ENCODE peak calls at places on chromosomes 1 and 21, in ten cellular contexts. P, Y, K, B, X, Q, C, S, W and E are unnamed samples.

GRCh38 chr1:243447844-243448243 is 192.0 kb downstream of the SDCCAG8 start:
- DNase-seq in P (no peak), Y (no peak), K (no peak), B (no peak), X (no peak), Q (no peak), C (no peak), S (no peak), W (no peak), E (no peak)

GRCh38 chr1:75366595-75366994 is 232.4 kb downstream of the LHX8 start:
- DNase-seq in P (no peak), Y (no peak), K (no peak), B (no peak), X (no peak), Q (no peak), C (no peak), S (no peak), W (no peak), E (no peak)

GRCh38 chr21:18041012-18041411 is 203.6 kb upstream of the CHODL start:
- DNase-seq in P (no peak), Y (no peak), K (no peak), B (no peak), X (peak), Q (peak), C (peak), S (no peak), W (peak), E (peak)

GRCh38 chr1:85322655-85323054 is 46.2 kb upstream of the BCL10 start:
- DNase-seq in P (no peak), Y (no peak), K (no peak), B (no peak), X (no peak), Q (no peak), C (no peak), S (no peak), W (peak), E (no peak)

GRCh38 chr21:32572574-32573420 is 12.5 kb downstream of the TCP10L start:
- DNase-seq in P (no peak), Y (no peak), K (no peak), B (no peak), X (no peak), Q (no peak), C (no peak), S (no peak), W (no peak), E (no peak)

GRCh38 chr1:76079475-76080227 is 5.1 kb downstream of the ST6GALNAC3 start:
- DNase-seq in P (no peak), Y (no peak), K (no peak), B (no peak), X (no peak), Q (no peak), C (no peak), S (no peak), W (no peak), E (no peak)

GRCh38 chr21:46052703-46053651 is 44.9 kb upstream of the COL6A2 start:
- DNase-seq in P (peak), Y (peak), K (peak), B (no peak), X (no peak), Q (no peak), C (peak), S (peak), W (peak), E (peak)

GRCh38 chr1:164337885-164338284 is 221.1 kb upstream of the PBX1 start:
- DNase-seq in P (no peak), Y (no peak), K (no peak), B (no peak), X (no peak), Q (no peak), C (no peak), S (no peak), W (no peak), E (no peak)

GRCh38 chr1:21781971-21782867 is 730 bp downstream of the USP48 start:
- DNase-seq in P (no peak), Y (peak), K (peak), B (peak), X (peak), Q (peak), C (peak), S (peak), W (peak), E (peak)

GRCh38 chr1:8815582-8816285 is 1.7 kb downstream of the RERE start:
- DNase-seq in P (no peak), Y (no peak), K (no peak), B (peak), X (peak), Q (peak), C (no peak), S (no peak), W (peak), E (peak)

GRCh38 chr1:65963161-65963888 is 170.6 kb downstream of the PDE4B start:
- DNase-seq in P (no peak), Y (no peak), K (no peak), B (no peak), X (no peak), Q (no peak), C (no peak), S (no peak), W (no peak), E (no peak)

GRCh38 chr1:214364335-214364734 is 83.4 kb downstream of the SMYD2 start:
- DNase-seq in P (no peak), Y (no peak), K (no peak), B (no peak), X (no peak), Q (no peak), C (no peak), S (no peak), W (peak), E (no peak)

GRCh38 chr1:145959333-145959732 is 1.5 kb upstream of the LIX1L start:
- DNase-seq in P (no peak), Y (no peak), K (no peak), B (no peak), X (no peak), Q (no peak), C (no peak), S (no peak), W (no peak), E (no peak)

GRCh38 chr1:31201871-31202270 is 37.8 kb downstream of the NKAIN1 start:
- DNase-seq in P (no peak), Y (no peak), K (no peak), B (no peak), X (no peak), Q (no peak), C (peak), S (no peak), W (no peak), E (no peak)

GRCh38 chr21:39660596-39660995 is 47.9 kb downstream of the B3GALT5 start:
- DNase-seq in P (no peak), Y (no peak), K (no peak), B (no peak), X (no peak), Q (peak), C (no peak), S (no peak), W (peak), E (peak)